ENCODE peak calls at places on chromosomes 7 and 10, in four cellular contexts. One of them, this sample, is unnamed.

GRCh38 chr10:19811517-19811916 is 4.7 kb upstream of the PLXDC2 start:
- DNase-seq in bronchial epithelial cell: peak
- DNase-seq in GM13977: no peak
- DNase-seq in upper lobe of left lung: no peak
- DNase-seq in this sample: no peak

GRCh38 chr7:30168800-30169584 is 34.2 kb downstream of the MTURN start:
- DNase-seq in bronchial epithelial cell: peak
- DNase-seq in GM13977: no peak
- DNase-seq in upper lobe of left lung: no peak
- DNase-seq in this sample: no peak

GRCh38 chr7:73746378-73746777 is 7.8 kb upstream of the ABHD11 start:
- DNase-seq in bronchial epithelial cell: no peak
- DNase-seq in GM13977: no peak
- DNase-seq in upper lobe of left lung: no peak
- DNase-seq in this sample: no peak

GRCh38 chr10:106560925-106561640 is 603.4 kb downstream of the SORCS1 start:
- DNase-seq in bronchial epithelial cell: peak
- DNase-seq in GM13977: no peak
- DNase-seq in upper lobe of left lung: no peak
- DNase-seq in this sample: no peak

GRCh38 chr7:48414005-48414732 is 242.9 kb downstream of the ABCA13 start:
- DNase-seq in bronchial epithelial cell: no peak
- DNase-seq in GM13977: no peak
- DNase-seq in upper lobe of left lung: no peak
- DNase-seq in this sample: no peak

GRCh38 chr7:36896418-36896817 is 172.1 kb upstream of the AOAH start:
- DNase-seq in bronchial epithelial cell: no peak
- DNase-seq in GM13977: no peak
- DNase-seq in upper lobe of left lung: no peak
- DNase-seq in this sample: no peak

GRCh38 chr10:132003286-132003924 is 21.7 kb upstream of the BNIP3 start:
- DNase-seq in bronchial epithelial cell: no peak
- DNase-seq in GM13977: no peak
- DNase-seq in upper lobe of left lung: peak
- DNase-seq in this sample: no peak

GRCh38 chr10:80392250-80392649 is 16.1 kb upstream of the PRXL2A start:
- DNase-seq in bronchial epithelial cell: peak
- DNase-seq in GM13977: no peak
- DNase-seq in upper lobe of left lung: no peak
- DNase-seq in this sample: no peak

GRCh38 chr10:12348341-12348869 is 942 bp upstream of the CAMK1D start:
- DNase-seq in bronchial epithelial cell: no peak
- DNase-seq in GM13977: no peak
- DNase-seq in upper lobe of left lung: no peak
- DNase-seq in this sample: no peak

GRCh38 chr10:35565602-35566061 is 39.5 kb upstream of the GJD4 start:
- DNase-seq in bronchial epithelial cell: no peak
- DNase-seq in GM13977: no peak
- DNase-seq in upper lobe of left lung: no peak
- DNase-seq in this sample: no peak

GRCh38 chr10:91883549-91884542 is 25.4 kb downstream of the FGFBP3 start:
- DNase-seq in bronchial epithelial cell: peak
- DNase-seq in GM13977: no peak
- DNase-seq in upper lobe of left lung: no peak
- DNase-seq in this sample: no peak

GRCh38 chr7:159030490-159031134 is 114.1 kb downstream of the VIPR2 start:
- DNase-seq in bronchial epithelial cell: no peak
- DNase-seq in GM13977: no peak
- DNase-seq in upper lobe of left lung: peak
- DNase-seq in this sample: no peak

GRCh38 chr10:5584895-5585516 is 60.2 kb downstream of the CALML3 start:
- DNase-seq in bronchial epithelial cell: peak
- DNase-seq in GM13977: peak
- DNase-seq in upper lobe of left lung: no peak
- DNase-seq in this sample: no peak

GRCh38 chr10:101065479-101066145 is 3.8 kb downstream of the KAZALD1 start:
- DNase-seq in bronchial epithelial cell: no peak
- DNase-seq in GM13977: no peak
- DNase-seq in upper lobe of left lung: no peak
- DNase-seq in this sample: no peak

GRCh38 chr10:85280014-85280413 is 951.6 kb downstream of the CCSER2 start:
- DNase-seq in bronchial epithelial cell: peak
- DNase-seq in GM13977: no peak
- DNase-seq in upper lobe of left lung: no peak
- DNase-seq in this sample: no peak

GRCh38 chr10:44457259-44457658 is 72.4 kb upstream of the CXCL12 start:
- DNase-seq in bronchial epithelial cell: no peak
- DNase-seq in GM13977: no peak
- DNase-seq in upper lobe of left lung: no peak
- DNase-seq in this sample: no peak
- TF ChIP-seq CTCF in bronchial epithelial cell: no peak
- TF ChIP-seq CTCF in GM13977: no peak
- TF ChIP-seq CTCF in upper lobe of left lung: no peak
- TF ChIP-seq CTCF in this sample: no peak

GRCh38 chr7:128862571-128863432 is at the start of gene ATP6V1F:
- DNase-seq in bronchial epithelial cell: peak
- DNase-seq in GM13977: peak
- DNase-seq in upper lobe of left lung: peak
- DNase-seq in this sample: peak

GRCh38 chr7:128861957-128862570 is 592 bp upstream of the ATP6V1F start:
- DNase-seq in bronchial epithelial cell: no peak
- DNase-seq in GM13977: no peak
- DNase-seq in upper lobe of left lung: no peak
- DNase-seq in this sample: no peak

GRCh38 chr7:128865996-128866877 is 3.6 kb downstream of the ATP6V1F start:
- DNase-seq in bronchial epithelial cell: no peak
- DNase-seq in GM13977: no peak
- DNase-seq in upper lobe of left lung: peak
- DNase-seq in this sample: no peak

GRCh38 chr7:128865303-128865702 is 2.6 kb downstream of the ATP6V1F start:
- DNase-seq in bronchial epithelial cell: no peak
- DNase-seq in GM13977: no peak
- DNase-seq in upper lobe of left lung: no peak
- DNase-seq in this sample: no peak

GRCh38 chr7:128863433-128863989 is 855 bp downstream of the ATP6V1F start:
- DNase-seq in bronchial epithelial cell: peak
- DNase-seq in GM13977: peak
- DNase-seq in upper lobe of left lung: no peak
- DNase-seq in this sample: peak
- TF ChIP-seq CTCF in bronchial epithelial cell: peak
- TF ChIP-seq CTCF in GM13977: peak
- TF ChIP-seq CTCF in upper lobe of left lung: peak
- TF ChIP-seq CTCF in this sample: no peak

GRCh38 chr7:16695621-16696237 is 49.7 kb downstream of the BZW2 start:
- DNase-seq in bronchial epithelial cell: peak
- DNase-seq in GM13977: no peak
- DNase-seq in upper lobe of left lung: no peak
- DNase-seq in this sample: no peak
- TF ChIP-seq CTCF in bronchial epithelial cell: peak
- TF ChIP-seq CTCF in GM13977: peak
- TF ChIP-seq CTCF in upper lobe of left lung: peak
- TF ChIP-seq CTCF in this sample: no peak

GRCh38 chr7:55550010-55550409 is 22.3 kb downstream of the VOPP1 start:
- DNase-seq in bronchial epithelial cell: no peak
- DNase-seq in GM13977: no peak
- DNase-seq in upper lobe of left lung: no peak
- DNase-seq in this sample: no peak
- TF ChIP-seq CTCF in bronchial epithelial cell: peak
- TF ChIP-seq CTCF in GM13977: peak
- TF ChIP-seq CTCF in upper lobe of left lung: peak
- TF ChIP-seq CTCF in this sample: no peak

GRCh38 chr10:126609566-126609965 is 60.9 kb downstream of the C10orf90 start:
- DNase-seq in bronchial epithelial cell: no peak
- DNase-seq in GM13977: no peak
- DNase-seq in upper lobe of left lung: no peak
- DNase-seq in this sample: no peak
- TF ChIP-seq CTCF in bronchial epithelial cell: no peak
- TF ChIP-seq CTCF in GM13977: no peak
- TF ChIP-seq CTCF in upper lobe of left lung: no peak
- TF ChIP-seq CTCF in this sample: no peak

GRCh38 chr7:28618383-28618782 is 206.1 kb downstream of the CREB5 start:
- DNase-seq in bronchial epithelial cell: no peak
- DNase-seq in GM13977: no peak
- DNase-seq in upper lobe of left lung: no peak
- DNase-seq in this sample: no peak

GRCh38 chr7:28617308-28617707 is 205.0 kb downstream of the CREB5 start:
- DNase-seq in bronchial epithelial cell: no peak
- DNase-seq in GM13977: no peak
- DNase-seq in upper lobe of left lung: no peak
- DNase-seq in this sample: no peak

GRCh38 chr7:28619256-28619655 is 206.9 kb downstream of the CREB5 start:
- DNase-seq in bronchial epithelial cell: no peak
- DNase-seq in GM13977: no peak
- DNase-seq in upper lobe of left lung: no peak
- DNase-seq in this sample: no peak

GRCh38 chr7:28613262-28613661 is 200.9 kb downstream of the CREB5 start:
- DNase-seq in bronchial epithelial cell: peak
- DNase-seq in GM13977: peak
- DNase-seq in upper lobe of left lung: no peak
- DNase-seq in this sample: no peak

DNA sequence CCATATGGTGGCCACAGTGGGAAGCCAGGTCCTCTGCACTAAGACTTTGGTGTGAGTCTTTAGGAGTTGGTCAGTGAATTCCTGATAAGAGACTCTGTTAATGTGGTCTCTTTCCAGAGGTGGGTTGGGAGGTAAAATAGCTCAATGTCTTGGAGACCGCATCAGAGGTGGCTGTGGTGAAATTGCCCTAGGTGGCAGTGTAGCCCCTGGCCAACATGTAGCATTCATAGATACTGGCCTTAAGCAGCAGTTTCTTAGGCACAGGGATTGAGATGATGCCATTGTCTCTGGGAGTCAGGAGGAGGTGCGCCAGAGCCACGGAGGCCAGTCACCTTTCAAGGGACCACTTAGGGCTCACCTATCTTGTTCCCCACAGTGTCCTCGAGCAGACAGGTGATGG is 202.8 kb downstream of the CREB5 start:
- DNase-seq in bronchial epithelial cell: no peak
- DNase-seq in GM13977: no peak
- DNase-seq in upper lobe of left lung: no peak
- DNase-seq in this sample: no peak
- TF ChIP-seq CTCF in bronchial epithelial cell: no peak
- TF ChIP-seq CTCF in GM13977: peak
- TF ChIP-seq CTCF in upper lobe of left lung: no peak
- TF ChIP-seq CTCF in this sample: no peak

GRCh38 chr7:42156541-42156865 is 80.5 kb downstream of the GLI3 start:
- DNase-seq in bronchial epithelial cell: no peak
- DNase-seq in GM13977: no peak
- DNase-seq in upper lobe of left lung: no peak
- DNase-seq in this sample: no peak
- TF ChIP-seq CTCF in bronchial epithelial cell: no peak
- TF ChIP-seq CTCF in GM13977: no peak
- TF ChIP-seq CTCF in upper lobe of left lung: no peak
- TF ChIP-seq CTCF in this sample: no peak

GRCh38 chr7:112213735-112214134 is 7.2 kb downstream of the ZNF277 start:
- DNase-seq in bronchial epithelial cell: no peak
- DNase-seq in GM13977: no peak
- DNase-seq in upper lobe of left lung: no peak
- DNase-seq in this sample: no peak

GRCh38 chr7:112212516-112213036 is 6.1 kb downstream of the ZNF277 start:
- DNase-seq in bronchial epithelial cell: no peak
- DNase-seq in GM13977: no peak
- DNase-seq in upper lobe of left lung: no peak
- DNase-seq in this sample: no peak

GRCh38 chr7:112214268-112214667 is 7.8 kb downstream of the ZNF277 start:
- DNase-seq in bronchial epithelial cell: no peak
- DNase-seq in GM13977: no peak
- DNase-seq in upper lobe of left lung: no peak
- DNase-seq in this sample: no peak

GRCh38 chr7:112215787-112216186 is 9.3 kb downstream of the ZNF277 start:
- DNase-seq in bronchial epithelial cell: no peak
- DNase-seq in GM13977: no peak
- DNase-seq in upper lobe of left lung: no peak
- DNase-seq in this sample: no peak

DNA sequence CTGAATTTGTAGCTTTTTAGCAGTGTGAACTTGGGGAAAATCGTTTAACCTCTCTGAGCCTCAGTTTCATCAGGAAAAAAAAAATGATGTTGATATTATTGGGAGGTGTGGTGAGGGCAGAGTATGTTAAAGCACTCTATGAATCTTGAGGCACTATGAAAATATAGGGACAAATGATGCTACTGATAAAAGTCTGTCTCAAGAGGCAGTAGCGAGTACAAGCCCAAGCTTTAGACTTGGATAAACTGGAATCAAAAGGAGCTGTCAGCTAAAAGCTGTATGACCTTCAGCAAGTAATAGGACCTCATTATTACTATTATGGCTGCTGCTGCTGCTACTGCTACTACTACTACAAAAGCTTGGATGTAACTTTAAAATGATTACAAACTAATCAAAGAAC is 8.4 kb downstream of the ZNF277 start:
- DNase-seq in bronchial epithelial cell: no peak
- DNase-seq in GM13977: no peak
- DNase-seq in upper lobe of left lung: no peak
- DNase-seq in this sample: no peak
- TF ChIP-seq CTCF in bronchial epithelial cell: peak
- TF ChIP-seq CTCF in GM13977: no peak
- TF ChIP-seq CTCF in upper lobe of left lung: no peak
- TF ChIP-seq CTCF in this sample: no peak

DNA sequence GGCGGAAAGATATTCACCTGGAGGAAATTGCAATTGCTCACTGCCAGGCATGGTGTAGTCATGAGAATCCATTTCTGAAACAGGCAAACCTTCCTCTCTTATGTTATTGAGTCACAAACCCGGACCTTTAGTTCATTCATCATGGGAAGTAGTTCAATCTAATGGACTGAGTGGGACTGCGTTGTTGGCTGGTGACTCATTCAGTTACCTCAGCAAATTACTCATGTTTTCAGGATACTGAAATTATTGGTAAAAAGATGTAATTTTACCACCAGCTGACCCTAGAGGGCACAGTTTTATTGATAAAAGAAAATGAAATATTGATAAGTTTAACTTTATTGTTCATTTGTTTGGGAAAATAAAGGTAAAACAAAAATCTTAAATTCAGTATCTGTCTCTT is 1194.4 kb upstream of the SORCS1 start:
- DNase-seq in bronchial epithelial cell: peak
- DNase-seq in GM13977: peak
- DNase-seq in upper lobe of left lung: no peak
- DNase-seq in this sample: no peak
- TF ChIP-seq CTCF in bronchial epithelial cell: no peak
- TF ChIP-seq CTCF in GM13977: peak
- TF ChIP-seq CTCF in upper lobe of left lung: no peak
- TF ChIP-seq CTCF in this sample: no peak

DNA sequence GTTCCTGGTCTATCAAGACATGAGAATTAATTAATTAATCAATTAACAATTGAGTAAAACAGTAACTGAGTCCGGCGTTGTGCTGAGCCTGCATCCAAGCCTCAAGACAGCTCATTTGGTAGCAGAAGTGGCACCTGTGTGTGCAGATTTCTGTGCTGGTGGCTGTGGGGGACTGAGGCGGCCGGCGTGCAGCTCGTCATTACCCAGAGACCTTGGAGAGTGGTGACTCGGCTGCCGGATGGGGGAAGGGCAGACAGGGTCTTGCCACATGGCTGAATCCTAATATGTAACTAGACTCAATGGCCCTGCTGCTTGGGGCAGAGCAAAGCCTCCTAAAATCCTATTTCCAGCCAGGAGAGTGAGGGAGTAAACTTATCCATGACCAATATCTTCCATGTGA is 510.2 kb downstream of the TCERG1L start:
- DNase-seq in bronchial epithelial cell: no peak
- DNase-seq in GM13977: no peak
- DNase-seq in upper lobe of left lung: peak
- DNase-seq in this sample: no peak
- TF ChIP-seq CTCF in bronchial epithelial cell: no peak
- TF ChIP-seq CTCF in GM13977: no peak
- TF ChIP-seq CTCF in upper lobe of left lung: no peak
- TF ChIP-seq CTCF in this sample: no peak

This sample was measured in activated B cell treated with CpG ODN at 0.5 μM for 24 hours.